ENCODE peak calls at places on chromosomes 16 and 17, in nine cellular contexts. V is HTR-8/SVneo; P is SHP77 treated with DMSO at 0.1 percent for 48 hours; Z is activated CD8-positive, alpha-beta T cell treated with anti-CD3 and anti-CD28 coated beads for 36 hours; J is heart left ventricle; D is progenitor cell of endocrine pancreas; R is effector CD4-positive, alpha-beta T cell; A is activated CD4-positive, alpha-beta T cell treated with anti-CD3 and anti-CD28 coated beads, Interleukin-2, amount 50 U/mL, for 1 hour; T is astrocyte of the hippocampus. I is an unnamed sample.

GRCh38 chr16:66930189-66930588 is 4.0 kb downstream of the CIAO2B start:
- DNase-seq in R (no peak), D (no peak), V (no peak), T (peak), Z (no peak), P (peak), J (no peak), A (no peak), I (no peak)

GRCh38 chr16:19094542-19095365 is 19.0 kb upstream of the ITPRIPL2 start:
- DNase-seq in D (no peak), A (no peak), J (no peak), P (no peak), R (no peak), Z (peak), V (no peak), T (no peak), I (no peak)

GRCh38 chr16:64362193-64362592 is 759.7 kb downstream of the CDH11 start:
- DNase-seq in J (no peak), R (no peak), A (no peak), D (no peak), V (no peak), Z (no peak), T (peak), P (no peak), I (no peak)

GRCh38 chr17:19718613-19719364 is 2.4 kb upstream of the SLC47A2 start:
- DNase-seq in J (no peak), A (no peak), Z (no peak), R (no peak), P (no peak), D (no peak), T (no peak), V (no peak), I (no peak)

GRCh38 chr16:30651124-30652004 is 604 bp downstream of the PRR14 start:
- DNase-seq in P (peak), D (peak), J (peak), A (peak), T (peak), R (peak), Z (peak), V (peak), I (peak)

GRCh38 chr16:21263640-21264211 is 14.4 kb downstream of the CRYM start:
- DNase-seq in R (no peak), Z (no peak), T (peak), P (no peak), D (no peak), V (no peak), J (no peak), A (no peak), I (no peak)

GRCh38 chr16:68379472-68380347 is 68.6 kb downstream of the SMPD3 start:
- DNase-seq in J (no peak), D (no peak), P (no peak), R (no peak), A (no peak), V (no peak), T (no peak), Z (peak), I (no peak)

GRCh38 chr17:62565817-62566216 is 61.7 kb upstream of the MRC2 start:
- DNase-seq in P (no peak), T (peak), D (no peak), J (no peak), Z (no peak), A (no peak), V (peak), R (no peak), I (peak)

GRCh38 chr17:66229783-66230538 is 746 bp upstream of the APOH start:
- DNase-seq in J (no peak), T (no peak), P (no peak), D (no peak), Z (no peak), A (no peak), V (no peak), R (no peak), I (no peak)

GRCh38 chr17:5225668-5226457 is 8.8 kb downstream of the SCIMP start:
- DNase-seq in Z (peak), R (no peak), J (no peak), D (no peak), P (no peak), V (no peak), A (no peak), T (no peak), I (no peak)

GRCh38 chr17:1197781-1198490 is 18.2 kb upstream of the ABR start:
- DNase-seq in P (no peak), D (no peak), A (peak), V (no peak), J (peak), T (peak), R (peak), Z (peak), I (peak)

GRCh38 chr16:49050607-49051006 is 231.0 kb downstream of the CBLN1 start:
- DNase-seq in P (no peak), T (no peak), J (no peak), A (no peak), D (no peak), Z (no peak), R (no peak), V (no peak), I (no peak)

GRCh38 chr17:37147301-37147812 is 198.6 kb downstream of the AATF start:
- DNase-seq in R (no peak), D (no peak), V (no peak), T (peak), J (no peak), Z (no peak), P (no peak), A (no peak), I (no peak)

GRCh38 chr17:80992077-80992947 is 671 bp downstream of the CHMP6 start:
- DNase-seq in D (no peak), Z (no peak), P (no peak), R (no peak), V (no peak), T (peak), A (no peak), J (no peak), I (no peak)

GRCh38 chr16:86611517-86611840 is 33.1 kb downstream of the FOXL1 start:
- DNase-seq in Z (no peak), J (peak), T (no peak), D (no peak), V (no peak), A (no peak), P (no peak), R (no peak), I (no peak)

GRCh38 chr17:43430936-43431649 is 32.3 kb downstream of the ARL4D start:
- DNase-seq in Z (no peak), T (no peak), D (no peak), R (no peak), V (no peak), A (no peak), J (no peak), P (no peak), I (no peak)

GRCh38 chr16:14458576-14458975 is 171.5 kb downstream of the PARN start:
- DNase-seq in A (no peak), J (no peak), V (no peak), Z (no peak), P (no peak), R (no peak), D (no peak), T (no peak), I (no peak)

GRCh38 chr17:72974605-72975232 is 117.8 kb downstream of the SLC39A11 start:
- DNase-seq in R (no peak), Z (no peak), A (no peak), D (no peak), T (no peak), P (no peak), V (no peak), J (no peak), I (no peak)

GRCh38 chr17:17376362-17376761 is 73.2 kb downstream of the NT5M start:
- DNase-seq in T (no peak), P (no peak), D (no peak), A (no peak), Z (no peak), J (no peak), V (no peak), R (no peak), I (no peak)

GRCh38 chr17:61647044-61647443 is 56.0 kb upstream of the NACA2 start:
- DNase-seq in A (no peak), D (no peak), Z (no peak), R (no peak), T (peak), J (no peak), V (peak), P (no peak), I (no peak)

GRCh38 chr16:85798283-85798776 is 1.0 kb downstream of the EMC8 start:
- DNase-seq in Z (no peak), R (no peak), A (no peak), V (no peak), P (no peak), J (no peak), T (no peak), D (no peak), I (no peak)

GRCh38 chr17:57868007-57868774 is 18.3 kb upstream of the MRPS23 start:
- DNase-seq in Z (peak), J (peak), D (no peak), A (no peak), P (no peak), R (no peak), V (peak), T (peak), I (peak)

GRCh38 chr17:66673668-66674276 is 161.1 kb upstream of the CACNG5 start:
- DNase-seq in J (peak), P (peak), T (peak), R (peak), V (peak), Z (peak), A (peak), D (peak), I (peak)

GRCh38 chr16:48105456-48105855 is 50.3 kb downstream of the ABCC12 start:
- DNase-seq in J (no peak), A (no peak), Z (no peak), R (no peak), P (no peak), D (no peak), T (no peak), V (no peak), I (no peak)

GRCh38 chr16:79431923-79432322 is 168.6 kb downstream of the MAF start:
- DNase-seq in J (no peak), R (no peak), A (no peak), P (no peak), D (no peak), V (no peak), T (no peak), Z (no peak), I (no peak)

GRCh38 chr17:66779186-66779585 is 55.7 kb upstream of the CACNG5 start:
- DNase-seq in P (no peak), A (no peak), T (no peak), R (no peak), Z (no peak), D (no peak), V (no peak), J (no peak), I (no peak)

GRCh38 chr16:27799866-27800265 is 249.9 kb downstream of the KATNIP start:
- DNase-seq in P (no peak), D (no peak), A (no peak), J (no peak), Z (no peak), R (no peak), T (no peak), V (no peak), I (no peak)

GRCh38 chr17:62948370-62948769 is 17.7 kb upstream of the TANC2 start:
- DNase-seq in Z (no peak), V (no peak), T (no peak), J (no peak), P (no peak), D (no peak), R (no peak), A (no peak), I (no peak)

GRCh38 chr17:77346765-77347164 is 206.0 kb downstream of the SEC14L1 start:
- DNase-seq in T (no peak), A (no peak), V (no peak), D (no peak), J (peak), Z (no peak), P (no peak), R (no peak), I (no peak)

GRCh38 chr17:29918922-29919856 is 10.8 kb downstream of the SSH2 start:
- DNase-seq in A (no peak), T (peak), V (no peak), D (no peak), R (no peak), P (no peak), J (no peak), Z (no peak), I (peak)

GRCh38 chr17:337866-338265 is 14.7 kb downstream of the RPH3AL start:
- DNase-seq in A (no peak), R (no peak), T (no peak), P (no peak), V (no peak), D (no peak), Z (no peak), J (no peak), I (no peak)

GRCh38 chr17:78034429-78035091 is 76.1 kb downstream of the TNRC6C start:
- DNase-seq in A (no peak), J (no peak), Z (no peak), T (peak), D (no peak), V (no peak), R (no peak), P (no peak), I (peak)

I was measured in SJSA1.